ENCODE peak calls at places on chromosomes 1 and 21, in seven cellular contexts. One of them, this sample, is unnamed.

GRCh38 chr1:21520899-21521716 is 11.9 kb downstream of the ALPL start:
- DNase-seq in NCI-H1092: no peak
- DNase-seq in epithelial cell of esophagus: peak; percentile 49
- DNase-seq in HFF-Myc: peak; percentile 39
- DNase-seq in endothelial cell: no peak
- DNase-seq in NCI-H2171 treated with DMSO at 0.1 percent for 48 hours: peak; percentile 99
- DNase-seq in H54: no peak
- DNase-seq in this sample: no peak

GRCh38 chr21:36732217-36732616 is 33.3 kb downstream of the SIM2 start:
- DNase-seq in NCI-H1092: no peak
- DNase-seq in epithelial cell of esophagus: no peak
- DNase-seq in HFF-Myc: no peak
- DNase-seq in endothelial cell: no peak
- DNase-seq in NCI-H2171 treated with DMSO at 0.1 percent for 48 hours: no peak
- DNase-seq in H54: no peak
- DNase-seq in this sample: no peak

GRCh38 chr1:37763791-37764741 is 854 bp downstream of the EPHA10 start:
- DNase-seq in NCI-H1092: no peak
- DNase-seq in epithelial cell of esophagus: peak; percentile 62
- DNase-seq in HFF-Myc: peak; percentile 21
- DNase-seq in endothelial cell: peak; percentile 84
- DNase-seq in NCI-H2171 treated with DMSO at 0.1 percent for 48 hours: no peak
- DNase-seq in H54: no peak
- DNase-seq in this sample: peak; percentile 50

GRCh38 chr1:62676606-62677356 is 11.4 kb downstream of the DOCK7 start:
- DNase-seq in NCI-H1092: no peak
- DNase-seq in epithelial cell of esophagus: no peak
- DNase-seq in HFF-Myc: peak; percentile 90
- DNase-seq in endothelial cell: no peak
- DNase-seq in NCI-H2171 treated with DMSO at 0.1 percent for 48 hours: no peak
- DNase-seq in H54: no peak
- DNase-seq in this sample: no peak

GRCh38 chr21:31310750-31311149 is 33.3 kb downstream of the TIAM1 start:
- DNase-seq in NCI-H1092: peak; percentile 37
- DNase-seq in epithelial cell of esophagus: peak; percentile 96
- DNase-seq in HFF-Myc: no peak
- DNase-seq in endothelial cell: no peak
- DNase-seq in NCI-H2171 treated with DMSO at 0.1 percent for 48 hours: peak; percentile 89
- DNase-seq in H54: no peak
- DNase-seq in this sample: no peak

GRCh38 chr1:156704930-156705320 is 458 bp downstream of the CRABP2 start:
- DNase-seq in NCI-H1092: no peak
- DNase-seq in epithelial cell of esophagus: peak; percentile 86
- DNase-seq in HFF-Myc: no peak
- DNase-seq in endothelial cell: no peak
- DNase-seq in NCI-H2171 treated with DMSO at 0.1 percent for 48 hours: no peak
- DNase-seq in H54: peak; percentile 71
- DNase-seq in this sample: no peak

GRCh38 chr1:201766117-201766863 is 62.7 kb upstream of the IPO9 start:
- DNase-seq in NCI-H1092: no peak
- DNase-seq in epithelial cell of esophagus: no peak
- DNase-seq in HFF-Myc: peak; percentile 65
- DNase-seq in endothelial cell: no peak
- DNase-seq in NCI-H2171 treated with DMSO at 0.1 percent for 48 hours: no peak
- DNase-seq in H54: peak; percentile 58
- DNase-seq in this sample: no peak

GRCh38 chr21:27804515-27804914 is 837.6 kb upstream of the ADAMTS5 start:
- DNase-seq in NCI-H1092: no peak
- DNase-seq in epithelial cell of esophagus: no peak
- DNase-seq in HFF-Myc: no peak
- DNase-seq in endothelial cell: no peak
- DNase-seq in NCI-H2171 treated with DMSO at 0.1 percent for 48 hours: no peak
- DNase-seq in H54: no peak
- DNase-seq in this sample: no peak

GRCh38 chr1:230708631-230709580 is 5.0 kb downstream of the AGT start:
- DNase-seq in NCI-H1092: no peak
- DNase-seq in epithelial cell of esophagus: peak; percentile 31
- DNase-seq in HFF-Myc: no peak
- DNase-seq in endothelial cell: no peak
- DNase-seq in NCI-H2171 treated with DMSO at 0.1 percent for 48 hours: no peak
- DNase-seq in H54: no peak
- DNase-seq in this sample: no peak

This sample was measured in germinal center.